ENCODE peak calls at places on chromosomes 12 and 14, in eight cellular contexts. Q is WTC11, F is fibroblast of lung, E is HCT116, C is foreskin fibroblast, H is fibroblast of pulmonary artery, L is mammary epithelial cell, G is nephron progenitor cell. U is an unnamed sample.
A peak's percentile ranks its signal among the peaks of the same experiment; 100 is the strongest.

GRCh38 chr12:1102088-1102487 is 111.1 kb downstream of the ERC1 start:
- DNase-seq in Q (no peak), F (no peak), E (no peak), C (no peak), H (no peak), L (no peak), G (no peak), U (no peak)

GRCh38 chr14:59772252-59772651 is 98.3 kb downstream of the RTN1 start:
- DNase-seq in Q (no peak), F (no peak), E (no peak), C (peak; percentile 0), H (peak; percentile 55), L (no peak), G (no peak), U (no peak)

GRCh38 chr14:50067723-50068495 is 48.5 kb downstream of the VCPKMT start:
- DNase-seq in Q (no peak), F (peak; percentile 47), E (peak; percentile 21), C (peak; percentile 77), H (peak; percentile 78), L (peak; percentile 84), G (no peak), U (no peak)

GRCh38 chr12:121181181-121181580 is 28.7 kb upstream of the P2RX4 start:
- DNase-seq in Q (no peak), F (peak; percentile 15), E (no peak), C (peak; percentile 71), H (peak; percentile 69), L (no peak), G (no peak), U (no peak)

GRCh38 chr12:6958609-6959375 is 7.6 kb downstream of the PTPN6 start:
- DNase-seq in Q (no peak), F (no peak), E (no peak), C (no peak), H (no peak), L (no peak), G (no peak), U (no peak)

GRCh38 chr14:32564591-32564990 is 235.5 kb downstream of the AKAP6 start:
- DNase-seq in Q (no peak), F (peak; percentile 55), E (no peak), C (peak; percentile 28), H (peak; percentile 42), L (no peak), G (no peak), U (no peak)

GRCh38 chr12:70733385-70733784 is 96.2 kb upstream of the PTPRB start:
- DNase-seq in Q (no peak), F (peak; percentile 86), E (peak; percentile 76), C (peak; percentile 86), H (peak; percentile 90), L (peak; percentile 60), G (peak; percentile 21), U (peak; percentile 45)

GRCh38 chr12:93734784-93735183 is 57.6 kb downstream of the CRADD start:
- DNase-seq in Q (no peak), F (no peak), E (no peak), C (no peak), H (peak; percentile 33), L (no peak), G (no peak), U (no peak)

GRCh38 chr12:111428728-111429175 is 23.0 kb downstream of the SH2B3 start:
- DNase-seq in Q (no peak), F (no peak), E (no peak), C (no peak), H (peak; percentile 36), L (no peak), G (no peak), U (no peak)

GRCh38 chr12:7075518-7075917 is 15.0 kb downstream of the C1S start:
- DNase-seq in Q (no peak), F (no peak), E (no peak), C (peak; percentile 47), H (no peak), L (no peak), G (no peak), U (no peak)

GRCh38 chr12:1877169-1877878 is 41.1 kb downstream of the CACNA2D4 start:
- DNase-seq in Q (no peak), F (no peak), E (no peak), C (no peak), H (no peak), L (no peak), G (no peak), U (no peak)

DNA sequence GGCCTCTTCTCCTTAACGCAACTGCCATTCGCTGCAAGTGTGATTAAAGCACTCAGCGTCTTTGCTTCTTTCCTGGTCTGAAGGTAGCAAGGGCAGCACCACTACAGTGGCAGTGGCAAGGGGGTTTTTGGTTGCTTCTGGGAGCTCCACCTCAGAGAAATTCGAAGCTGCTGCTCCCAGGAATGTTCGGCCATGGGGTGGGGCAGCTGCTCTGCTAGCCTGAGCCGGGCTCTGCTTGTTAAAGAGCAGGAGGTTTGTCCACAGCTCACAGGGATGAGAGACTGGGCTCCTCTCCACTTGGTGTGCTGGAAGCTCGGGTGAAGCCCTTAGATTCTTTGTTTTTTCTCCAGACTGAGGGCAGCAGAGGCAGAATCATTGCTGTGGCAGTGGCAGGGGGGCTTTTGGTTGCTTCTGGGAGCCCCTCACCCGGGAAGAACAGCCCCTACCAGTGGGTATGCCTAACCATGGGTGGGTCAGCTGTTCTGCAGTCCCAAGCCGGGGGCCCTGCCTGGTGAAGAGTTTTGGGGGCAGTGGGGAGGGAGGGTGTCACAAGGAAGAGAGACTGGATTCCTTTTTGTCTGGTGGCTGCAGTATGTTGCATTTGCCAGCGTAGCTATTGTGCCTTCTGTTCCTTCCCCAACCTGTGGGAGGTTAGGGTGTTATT is 340.2 kb downstream of the AEBP2 start:
- DNase-seq in Q (peak; percentile 47), F (no peak), E (no peak), C (no peak), H (peak; percentile 35), L (no peak), G (peak; percentile 55), U (no peak)
- TF ChIP-seq CTCF in Q (no peak), F (no peak), E (no peak), C (no peak), H (no peak), L (no peak), G (no peak), U (no peak)

GRCh38 chr14:71320734-71321555 is 413.7 kb downstream of the PCNX1 start:
- DNase-seq in Q (peak; percentile 51), F (peak; percentile 63), E (no peak), C (peak; percentile 89), H (peak; percentile 67), L (peak; percentile 71), G (peak; percentile 70), U (no peak)

GRCh38 chr14:71318097-71318459 is 410.8 kb downstream of the PCNX1 start:
- DNase-seq in Q (no peak), F (no peak), E (no peak), C (no peak), H (no peak), L (no peak), G (no peak), U (no peak)

GRCh38 chr14:71321556-71322315 is 414.5 kb downstream of the PCNX1 start:
- DNase-seq in Q (no peak), F (peak; percentile 45), E (peak; percentile 65), C (peak; percentile 67), H (peak; percentile 79), L (peak; percentile 89), G (peak; percentile 3), U (peak; percentile 12)

GRCh38 chr14:71320107-71320733 is 413.0 kb downstream of the PCNX1 start:
- DNase-seq in Q (peak; percentile 98), F (peak; percentile 99), E (peak; percentile 95), C (peak; percentile 99), H (peak; percentile 99), L (peak; percentile 99), G (peak; percentile 97), U (peak; percentile 65)

GRCh38 chr14:71319646-71320045 is 412.4 kb downstream of the PCNX1 start:
- DNase-seq in Q (no peak), F (no peak), E (no peak), C (peak; percentile 56), H (peak; percentile 48), L (no peak), G (peak; percentile 4), U (peak; percentile 4)
- TF ChIP-seq CTCF in Q (no peak), F (no peak), E (no peak), C (no peak), H (no peak), L (no peak), G (no peak), U (no peak)

GRCh38 chr14:99574099-99574880 is 29.7 kb downstream of the CCDC85C start:
- DNase-seq in Q (peak; percentile 56), F (peak; percentile 50), E (no peak), C (peak; percentile 24), H (peak; percentile 85), L (no peak), G (peak; percentile 55), U (no peak)

GRCh38 chr14:99576761-99577705 is 27.0 kb downstream of the CCDC85C start:
- DNase-seq in Q (no peak), F (no peak), E (no peak), C (no peak), H (no peak), L (no peak), G (no peak), U (no peak)

GRCh38 chr14:99573436-99574098 is 30.4 kb downstream of the CCDC85C start:
- DNase-seq in Q (no peak), F (no peak), E (no peak), C (no peak), H (no peak), L (no peak), G (no peak), U (no peak)

GRCh38 chr14:99576304-99576703 is 27.7 kb downstream of the CCDC85C start:
- DNase-seq in Q (no peak), F (no peak), E (no peak), C (no peak), H (no peak), L (no peak), G (no peak), U (no peak)

DNA sequence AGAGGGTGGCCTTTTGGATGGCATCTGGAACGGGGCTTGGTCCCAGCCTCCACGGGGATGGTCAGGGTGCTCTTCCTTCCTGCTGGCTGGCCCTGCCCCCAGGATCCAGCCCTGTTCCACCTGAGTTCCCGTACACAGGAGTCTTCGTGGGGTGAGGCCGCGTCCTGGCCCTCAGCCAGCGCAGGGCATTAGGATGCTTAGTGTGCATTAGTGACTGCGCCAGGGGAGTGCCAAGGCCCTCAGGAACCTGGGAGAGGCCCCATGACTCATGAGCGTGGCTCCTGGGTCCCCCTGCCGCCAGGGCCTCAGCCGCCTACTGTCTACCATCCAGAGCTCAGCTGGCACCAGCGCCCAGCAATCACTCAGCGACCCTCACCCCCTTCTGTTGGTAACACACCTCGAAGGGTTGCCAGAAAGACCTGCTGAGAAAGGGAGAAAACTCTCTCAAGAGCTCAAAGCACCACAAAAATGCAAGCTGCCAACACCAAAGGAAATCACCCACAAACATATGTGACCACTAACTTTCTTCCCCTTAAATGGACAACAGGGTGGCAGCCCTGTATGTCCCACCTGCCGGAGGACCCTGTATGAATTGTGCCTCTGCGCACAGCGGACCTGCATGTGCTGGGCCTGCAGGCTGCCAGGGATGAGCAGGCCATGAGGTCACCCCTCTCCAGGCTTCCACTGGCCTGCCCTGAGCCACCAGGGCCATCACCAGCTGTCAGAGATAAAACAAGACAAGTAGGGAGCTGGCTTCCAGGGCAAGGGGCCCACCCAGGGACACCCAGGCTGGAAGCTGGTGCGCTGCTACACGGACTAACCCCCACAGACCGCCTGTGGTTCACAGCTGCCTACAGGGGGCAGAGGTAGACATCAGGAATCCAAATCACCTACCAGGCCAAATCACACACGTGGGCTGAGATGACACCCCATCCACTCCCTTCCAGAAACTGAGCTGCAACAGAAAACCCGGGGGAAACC is 28.7 kb downstream of the CCDC85C start:
- DNase-seq in Q (no peak), F (no peak), E (no peak), C (no peak), H (no peak), L (peak; percentile 26), G (no peak), U (no peak)
- TF ChIP-seq CTCF in Q (no peak), F (no peak), E (peak; percentile 43), C (peak; percentile 16), H (peak; percentile 17), L (peak; percentile 30), G (peak; percentile 16), U (no peak)

GRCh38 chr14:57066887-57067513 is 201.7 kb downstream of the EXOC5 start:
- DNase-seq in Q (peak; percentile 80), F (peak; percentile 3), E (peak; percentile 12), C (peak; percentile 1), H (peak; percentile 17), L (peak; percentile 5), G (peak; percentile 71), U (peak; percentile 2)
- TF ChIP-seq CTCF in Q (peak; percentile 44), F (peak; percentile 34), E (peak; percentile 91), C (peak; percentile 39), H (peak; percentile 65), L (peak; percentile 37), G (peak; percentile 72), U (peak; percentile 83)

U was measured in Panc1.